ENCODE peak calls at places on chromosome 22, in six cellular contexts. C, G, D, P, H and L are unnamed samples.

GRCh38 chr22:41127447-41127846 is 35.1 kb downstream of the EP300 start:
- DNase-seq in C (no peak), G (no peak), D (no peak), P (no peak), H (no peak), L (no peak)

GRCh38 chr22:38925571-38926041 is 31.8 kb upstream of the APOBEC3A start:
- DNase-seq in C (no peak), G (no peak), D (no peak), P (no peak), H (no peak), L (no peak)

GRCh38 chr22:26707090-26707489 is 49.7 kb downstream of the MIAT start:
- DNase-seq in C (no peak), G (no peak), D (no peak), P (no peak), H (no peak), L (no peak)

GRCh38 chr22:48367731-48368130 is 1459.9 kb downstream of the BRD1 start:
- DNase-seq in C (no peak), G (no peak), D (no peak), P (no peak), H (no peak), L (no peak)

GRCh38 chr22:11605468-11605981 is 3922.5 kb upstream of the OR11H1 start:
- DNase-seq in C (no peak), G (no peak), D (no peak), P (no peak), H (no peak), L (no peak)

GRCh38 chr22:42320463-42321416 is 50.3 kb upstream of the TCF20 start:
- DNase-seq in C (no peak), G (no peak), D (no peak), P (no peak), H (no peak), L (no peak)

GRCh38 chr22:41919357-41920224 is 4.7 kb upstream of the SHISA8 start:
- DNase-seq in C (no peak), G (peak; percentile 20), D (no peak), P (no peak), H (no peak), L (no peak)

GRCh38 chr22:45987462-45987861 is 10.5 kb upstream of the WNT7B start:
- DNase-seq in C (no peak), G (no peak), D (no peak), P (no peak), H (no peak), L (no peak)

GRCh38 chr22:21921729-21922128 is 30.9 kb downstream of the PPM1F start:
- DNase-seq in C (no peak), G (no peak), D (no peak), P (no peak), H (no peak), L (no peak)

GRCh38 chr22:38144025-38144405 is 33.5 kb upstream of the BAIAP2L2 start:
- DNase-seq in C (no peak), G (no peak), D (no peak), P (peak; percentile 27), H (no peak), L (no peak)

GRCh38 chr22:40463017-40463631 is 92.7 kb downstream of the SGSM3 start:
- DNase-seq in C (no peak), G (no peak), D (no peak), P (no peak), H (no peak), L (no peak)